ENCODE peak calls at places on chromosomes 1 and 21, in six cellular contexts. X, G, N, B, Z and C are unnamed samples.

GRCh38 chr1:22364764-22365163 is 86.9 kb upstream of the ZBTB40 start:
- DNase-seq in Z (no peak), B (peak; percentile 40), N (peak; percentile 12), G (no peak), X (no peak), C (no peak)

GRCh38 chr1:97920275-97920831 is 481 bp downstream of the DPYD start:
- DNase-seq in G (no peak), N (peak; percentile 34), X (no peak), Z (peak; percentile 31), B (no peak), C (no peak)

GRCh38 chr1:211113566-211113965 is 20.4 kb downstream of the KCNH1 start:
- DNase-seq in Z (no peak), X (no peak), N (no peak), B (no peak), G (no peak), C (no peak)

GRCh38 chr21:27519357-27519756 is 552.5 kb upstream of the ADAMTS5 start:
- DNase-seq in N (no peak), Z (peak; percentile 97), G (no peak), X (no peak), B (no peak), C (no peak)

GRCh38 chr1:220430586-220430985 is 97.3 kb upstream of the MARK1 start:
- DNase-seq in Z (no peak), X (no peak), N (no peak), G (no peak), B (no peak), C (no peak)

GRCh38 chr1:102628008-102628736 is 480.1 kb downstream of the COL11A1 start:
- DNase-seq in X (no peak), B (no peak), Z (no peak), N (peak; percentile 6), G (no peak), C (no peak)

GRCh38 chr1:183739640-183740385 is 65.1 kb upstream of the RGL1 start:
- DNase-seq in N (no peak), B (no peak), G (no peak), Z (peak; percentile 36), X (no peak), C (no peak)

GRCh38 chr1:192984058-192984457 is 75.1 kb downstream of the UCHL5 start:
- DNase-seq in Z (no peak), B (no peak), G (no peak), X (no peak), N (no peak), C (no peak)

GRCh38 chr1:63949965-63950364 is 176.1 kb downstream of the ROR1 start:
- DNase-seq in B (no peak), X (no peak), N (no peak), G (no peak), Z (no peak), C (no peak)

GRCh38 chr21:34691396-34692032 is 22.7 kb downstream of the CLIC6 start:
- DNase-seq in Z (no peak), G (no peak), X (no peak), N (no peak), B (no peak), C (no peak)

GRCh38 chr1:232389744-232390143 is 240.2 kb downstream of the SIPA1L2 start:
- DNase-seq in Z (no peak), X (no peak), N (no peak), B (no peak), G (no peak), C (no peak)

GRCh38 chr1:205690122-205690756 is 9.9 kb upstream of the SLC45A3 start:
- DNase-seq in B (no peak), N (no peak), Z (no peak), G (no peak), X (no peak), C (no peak)

GRCh38 chr1:205689479-205689878 is 9.2 kb upstream of the SLC45A3 start:
- DNase-seq in B (no peak), Z (no peak), G (no peak), N (no peak), X (no peak), C (no peak)

GRCh38 chr1:205688681-205689080 is 8.4 kb upstream of the SLC45A3 start:
- DNase-seq in G (no peak), Z (no peak), N (no peak), X (no peak), B (no peak), C (no peak)

GRCh38 chr1:205692406-205692805 is 12.1 kb upstream of the SLC45A3 start:
- DNase-seq in B (no peak), Z (no peak), N (no peak), X (no peak), G (no peak), C (no peak)

DNA sequence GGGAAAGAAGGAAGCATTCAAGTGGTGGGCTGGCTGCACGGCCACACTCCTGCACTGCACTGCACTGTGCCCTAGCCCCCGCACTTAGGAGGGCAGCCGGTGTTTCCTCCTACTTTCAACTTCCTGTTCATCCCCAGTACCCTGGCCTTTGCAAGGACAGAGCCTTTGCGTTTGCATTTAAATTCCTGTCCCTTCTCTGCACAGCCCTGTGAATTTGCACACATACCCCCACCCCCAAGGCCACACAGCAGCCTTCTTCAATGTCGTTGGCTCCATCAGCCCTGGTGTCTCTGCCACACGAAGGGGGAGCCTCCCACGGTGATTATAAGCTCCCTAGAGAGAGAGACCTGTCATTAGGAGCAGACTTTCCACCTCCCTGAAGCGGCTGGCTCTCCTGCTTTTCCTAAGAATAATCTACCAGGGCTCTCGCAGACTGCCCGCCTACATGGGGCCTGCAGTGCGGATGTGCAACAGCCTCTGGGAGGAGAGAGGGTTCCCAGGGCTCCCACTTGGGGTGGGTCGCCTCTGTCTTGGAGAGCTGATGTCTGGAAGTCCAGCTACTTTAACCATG is 13.2 kb upstream of the SLC45A3 start:
- DNase-seq in N (no peak), Z (no peak), B (no peak), X (no peak), G (no peak), C (no peak)
- H3K4me3 ChIP-seq in N (no peak overlapping the region), Z (no peak overlapping the region), B (no peak overlapping the region), X (no peak overlapping the region), G (no peak overlapping the region), C (no peak overlapping the region)

DNA sequence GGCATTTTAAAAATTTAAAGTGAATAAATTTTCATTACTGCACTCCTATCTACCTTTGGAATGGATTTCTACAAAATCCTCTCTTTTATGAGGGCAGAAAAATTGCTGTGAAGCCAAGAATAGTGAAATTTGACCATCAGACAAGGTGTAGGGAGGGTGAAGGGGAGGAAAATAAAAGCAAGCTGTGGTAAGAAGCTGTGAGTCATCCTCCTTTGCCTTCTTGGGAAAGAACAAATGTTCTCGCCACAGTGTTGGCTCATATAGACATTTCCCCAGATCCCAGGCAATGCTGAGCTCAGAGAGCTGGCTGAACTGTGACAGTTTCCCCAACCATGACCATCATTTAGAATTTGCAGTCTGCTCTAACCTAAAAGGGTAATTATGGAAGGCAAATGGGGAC is 235.3 kb downstream of the PBX1 start:
- DNase-seq in G (no peak), B (no peak), X (no peak), Z (peak; percentile 94), N (peak; percentile 60), C (no peak)
- TF ChIP-seq CEBPB in G (no peak), B (no peak), X (no peak), Z (peak; percentile 93), N (peak; percentile 34), C (peak; percentile 40)

GRCh38 chr1:203592728-203593127 is 33.9 kb upstream of the ATP2B4 start:
- DNase-seq in X (no peak), B (no peak), N (no peak), G (no peak), Z (peak; percentile 54), C (no peak)

GRCh38 chr1:203592156-203592555 is 34.5 kb upstream of the ATP2B4 start:
- DNase-seq in B (no peak), Z (peak; percentile 42), X (no peak), G (no peak), N (no peak), C (no peak)

GRCh38 chr1:203593723-203594122 is 32.9 kb upstream of the ATP2B4 start:
- DNase-seq in N (peak; percentile 46), B (peak; percentile 52), X (no peak), Z (peak; percentile 72), G (no peak), C (peak; percentile 23)

GRCh38 chr1:203591626-203592025 is 35.0 kb upstream of the ATP2B4 start:
- DNase-seq in X (no peak), G (no peak), B (no peak), N (no peak), Z (no peak), C (no peak)

GRCh38 chr1:203593143-203593542 is 33.5 kb upstream of the ATP2B4 start:
- DNase-seq in B (no peak), G (no peak), X (no peak), Z (no peak), N (no peak), C (no peak)
- H3K4me1 ChIP-seq in B (no peaks in the 10 kb centered on the region), G (no peaks in the 10 kb centered on the region), X (peaks cover 16% of the 10 kb centered on the region), Z (peaks cover 25% of the 10 kb centered on the region), N (peaks cover 13% of the 10 kb centered on the region), C (peaks cover 6% of the 10 kb centered on the region)

GRCh38 chr1:159188375-159188788 is 16.3 kb upstream of the ACKR1 start:
- DNase-seq in X (peak; percentile 89), N (peak; percentile 16), B (no peak), G (no peak), Z (peak; percentile 22), C (no peak)
- H3K4me3 ChIP-seq in X (peak overlapping the region; percentile 57), N (peak overlapping the region; percentile 26), B (no peak overlapping the region), G (no peak overlapping the region), Z (no peak overlapping the region), C (no peak overlapping the region)

GRCh38 chr1:182674346-182675246 is 9.8 kb downstream of the RGS8 start:
- DNase-seq in X (no peak), G (no peak), B (no peak), Z (no peak), N (no peak), C (no peak)
- TF ChIP-seq CEBPB in X (no peak), G (no peak), B (no peak), Z (no peak), N (no peak), C (no peak)

GRCh38 chr21:38863843-38864363 is 58.2 kb downstream of the ETS2 start:
- DNase-seq in B (no peak), Z (no peak), N (no peak), X (no peak), G (no peak), C (no peak)
- H3K4me1 ChIP-seq in B (no peaks in the 10 kb centered on the region), Z (no peaks in the 10 kb centered on the region), N (no peaks in the 10 kb centered on the region), X (no peaks in the 10 kb centered on the region), G (peaks cover 7% of the 10 kb centered on the region), C (no peaks in the 10 kb centered on the region)

DNA sequence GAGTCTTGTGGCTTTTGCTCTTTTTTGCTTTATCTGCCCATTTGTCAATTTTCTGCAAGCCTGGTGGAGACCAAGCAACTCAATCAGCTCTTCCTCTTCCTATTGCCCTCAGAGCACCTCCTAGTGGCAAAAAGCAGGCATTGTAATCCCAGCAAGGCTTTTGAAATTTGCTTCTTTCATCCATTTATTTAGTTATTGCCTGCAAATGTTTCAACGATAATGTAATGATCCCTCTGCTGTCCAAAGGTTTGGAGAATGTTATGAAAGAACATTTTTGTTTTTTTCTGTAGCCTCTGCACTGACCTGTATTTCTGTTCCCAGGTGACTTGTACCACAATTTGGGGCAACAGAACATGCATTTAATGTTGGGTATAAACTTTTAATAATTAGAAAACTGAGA is 127.8 kb downstream of the GABPA start:
- DNase-seq in X (no peak), N (peak; percentile 38), G (no peak), Z (peak; percentile 39), B (peak; percentile 40), C (peak; percentile 18)
- H3K4me3 ChIP-seq in X (no peak overlapping the region), N (no peak overlapping the region), G (no peak overlapping the region), Z (no peak overlapping the region), B (no peak overlapping the region), C (no peak overlapping the region)

GRCh38 chr1:96049759-96050409 is 671.7 kb upstream of the PTBP2 start:
- DNase-seq in B (no peak), Z (no peak), N (peak; percentile 0), G (no peak), X (no peak), C (no peak)
- TF ChIP-seq CEBPB in B (no peak), Z (no peak), N (no peak), G (no peak), X (no peak), C (no peak)